ENCODE peak calls at places on chromosomes 16 and 17, in five cellular contexts. One of them, this sample, is unnamed.

GRCh38 chr17:3534881-3535252 is 22.7 kb downstream of the TRPV3 start:
- DNase-seq in RPMI8226: peak; percentile 20
- DNase-seq in activated naive CD4-positive, alpha-beta T cell: no peak
- DNase-seq in ACHN: peak; percentile 48
- DNase-seq in lower leg skin: no peak
- DNase-seq in this sample: no peak

GRCh38 chr16:53323924-53324323 is 110.3 kb upstream of the RBL2 start:
- DNase-seq in RPMI8226: no peak
- DNase-seq in ACHN: no peak
- DNase-seq in activated naive CD4-positive, alpha-beta T cell: no peak
- DNase-seq in lower leg skin: no peak
- DNase-seq in this sample: no peak

GRCh38 chr17:10618202-10618635 is 38.9 kb downstream of the MYH3 start:
- DNase-seq in lower leg skin: peak; percentile 88
- DNase-seq in ACHN: peak; percentile 90
- DNase-seq in RPMI8226: peak; percentile 72
- DNase-seq in activated naive CD4-positive, alpha-beta T cell: peak; percentile 11
- DNase-seq in this sample: peak; percentile 18

GRCh38 chr17:69175812-69176517 is 34.3 kb upstream of the ABCA6 start:
- DNase-seq in activated naive CD4-positive, alpha-beta T cell: no peak
- DNase-seq in lower leg skin: no peak
- DNase-seq in ACHN: peak; percentile 69
- DNase-seq in RPMI8226: no peak
- DNase-seq in this sample: no peak

GRCh38 chr17:63173903-63174302 is 207.9 kb downstream of the TANC2 start:
- DNase-seq in activated naive CD4-positive, alpha-beta T cell: no peak
- DNase-seq in lower leg skin: no peak
- DNase-seq in ACHN: no peak
- DNase-seq in RPMI8226: no peak
- DNase-seq in this sample: no peak

GRCh38 chr17:45433136-45433535 is 466 bp upstream of the ARHGAP27 start:
- DNase-seq in activated naive CD4-positive, alpha-beta T cell: no peak
- DNase-seq in lower leg skin: no peak
- DNase-seq in ACHN: no peak
- DNase-seq in RPMI8226: no peak
- DNase-seq in this sample: no peak

GRCh38 chr17:50887705-50888245 is 21.6 kb upstream of the TOB1 start:
- DNase-seq in ACHN: no peak
- DNase-seq in activated naive CD4-positive, alpha-beta T cell: no peak
- DNase-seq in RPMI8226: no peak
- DNase-seq in lower leg skin: peak; percentile 84
- DNase-seq in this sample: no peak

GRCh38 chr17:50558955-50559614 is 1.4 kb upstream of the CACNA1G start:
- DNase-seq in RPMI8226: no peak
- DNase-seq in lower leg skin: no peak
- DNase-seq in activated naive CD4-positive, alpha-beta T cell: no peak
- DNase-seq in ACHN: no peak
- DNase-seq in this sample: no peak

GRCh38 chr17:79049821-79050220 is 24.8 kb upstream of the ENGASE start:
- DNase-seq in ACHN: no peak
- DNase-seq in lower leg skin: no peak
- DNase-seq in activated naive CD4-positive, alpha-beta T cell: no peak
- DNase-seq in RPMI8226: no peak
- DNase-seq in this sample: no peak

GRCh38 chr17:66541461-66542182 is 239.2 kb downstream of the PRKCA start:
- DNase-seq in activated naive CD4-positive, alpha-beta T cell: no peak
- DNase-seq in ACHN: peak; percentile 62
- DNase-seq in RPMI8226: no peak
- DNase-seq in lower leg skin: no peak
- DNase-seq in this sample: no peak

GRCh38 chr17:9115446-9116265 is 94.3 kb downstream of the NTN1 start:
- DNase-seq in RPMI8226: no peak
- DNase-seq in ACHN: peak; percentile 52
- DNase-seq in lower leg skin: peak; percentile 92
- DNase-seq in activated naive CD4-positive, alpha-beta T cell: no peak
- DNase-seq in this sample: no peak

GRCh38 chr17:20952183-20952582 is 90.6 kb downstream of the USP22 start:
- DNase-seq in ACHN: no peak
- DNase-seq in lower leg skin: no peak
- DNase-seq in RPMI8226: peak; percentile 61
- DNase-seq in activated naive CD4-positive, alpha-beta T cell: no peak
- DNase-seq in this sample: no peak

GRCh38 chr17:19384723-19385391 is 2.1 kb downstream of the MFAP4 start:
- DNase-seq in ACHN: no peak
- DNase-seq in RPMI8226: peak; percentile 91
- DNase-seq in lower leg skin: peak; percentile 98
- DNase-seq in activated naive CD4-positive, alpha-beta T cell: no peak
- DNase-seq in this sample: no peak

GRCh38 chr17:68196394-68197090 is 51.3 kb upstream of the AMZ2 start:
- DNase-seq in lower leg skin: no peak
- DNase-seq in ACHN: peak; percentile 8
- DNase-seq in activated naive CD4-positive, alpha-beta T cell: no peak
- DNase-seq in RPMI8226: no peak
- DNase-seq in this sample: no peak

GRCh38 chr17:78448356-78448993 is 70.0 kb downstream of the PGS1 start:
- DNase-seq in lower leg skin: no peak
- DNase-seq in ACHN: no peak
- DNase-seq in activated naive CD4-positive, alpha-beta T cell: no peak
- DNase-seq in RPMI8226: no peak
- DNase-seq in this sample: no peak

GRCh38 chr16:58331024-58331707 is 36.3 kb upstream of the PRSS54 start:
- DNase-seq in ACHN: peak; percentile 18
- DNase-seq in RPMI8226: peak; percentile 40
- DNase-seq in activated naive CD4-positive, alpha-beta T cell: no peak
- DNase-seq in lower leg skin: no peak
- DNase-seq in this sample: no peak

GRCh38 chr16:8575399-8575798 is 14.9 kb downstream of the TMEM114 start:
- DNase-seq in RPMI8226: no peak
- DNase-seq in ACHN: no peak
- DNase-seq in lower leg skin: peak; percentile 8
- DNase-seq in activated naive CD4-positive, alpha-beta T cell: no peak
- DNase-seq in this sample: no peak

GRCh38 chr16:86768231-86768791 is 190.0 kb downstream of the FOXL1 start:
- DNase-seq in lower leg skin: no peak
- DNase-seq in RPMI8226: no peak
- DNase-seq in ACHN: no peak
- DNase-seq in activated naive CD4-positive, alpha-beta T cell: no peak
- DNase-seq in this sample: no peak

GRCh38 chr17:80940171-80941123 is 51.2 kb upstream of the CHMP6 start:
- DNase-seq in RPMI8226: peak; percentile 37
- DNase-seq in lower leg skin: no peak
- DNase-seq in activated naive CD4-positive, alpha-beta T cell: no peak
- DNase-seq in ACHN: no peak
- DNase-seq in this sample: no peak

GRCh38 chr17:549197-550040 is 165.2 kb downstream of the VPS53 start:
- DNase-seq in lower leg skin: no peak
- DNase-seq in ACHN: peak; percentile 53
- DNase-seq in RPMI8226: no peak
- DNase-seq in activated naive CD4-positive, alpha-beta T cell: no peak
- DNase-seq in this sample: no peak

GRCh38 chr16:83789642-83790401 is 18.0 kb upstream of the HSBP1 start:
- DNase-seq in ACHN: no peak
- DNase-seq in activated naive CD4-positive, alpha-beta T cell: no peak
- DNase-seq in RPMI8226: no peak
- DNase-seq in lower leg skin: no peak
- DNase-seq in this sample: no peak

GRCh38 chr17:17164676-17165075 is 41.5 kb downstream of the PLD6 start:
- DNase-seq in ACHN: no peak
- DNase-seq in activated naive CD4-positive, alpha-beta T cell: no peak
- DNase-seq in RPMI8226: no peak
- DNase-seq in lower leg skin: no peak
- DNase-seq in this sample: no peak

GRCh38 chr16:48182979-48183537 is 27.3 kb upstream of the ABCC12 start:
- DNase-seq in activated naive CD4-positive, alpha-beta T cell: no peak
- DNase-seq in RPMI8226: peak; percentile 40
- DNase-seq in lower leg skin: no peak
- DNase-seq in ACHN: no peak
- DNase-seq in this sample: no peak

GRCh38 chr16:27779719-27780161 is 229.8 kb downstream of the KATNIP start:
- DNase-seq in RPMI8226: peak; percentile 49
- DNase-seq in activated naive CD4-positive, alpha-beta T cell: no peak
- DNase-seq in lower leg skin: no peak
- DNase-seq in ACHN: no peak
- DNase-seq in this sample: no peak

GRCh38 chr17:68057531-68057952 is 22.0 kb downstream of the KPNA2 start:
- DNase-seq in RPMI8226: peak; percentile 41
- DNase-seq in lower leg skin: peak; percentile 50
- DNase-seq in activated naive CD4-positive, alpha-beta T cell: no peak
- DNase-seq in ACHN: peak; percentile 49
- DNase-seq in this sample: peak; percentile 6

GRCh38 chr16:50266337-50267091 is at the start of gene ADCY7:
- DNase-seq in RPMI8226: peak; percentile 91
- DNase-seq in activated naive CD4-positive, alpha-beta T cell: peak; percentile 62
- DNase-seq in ACHN: peak; percentile 91
- DNase-seq in lower leg skin: peak; percentile 93
- DNase-seq in this sample: peak; percentile 74

GRCh38 chr16:11181889-11182279 is 74.1 kb downstream of the SOCS1 start:
- DNase-seq in activated naive CD4-positive, alpha-beta T cell: no peak
- DNase-seq in ACHN: peak; percentile 23
- DNase-seq in lower leg skin: no peak
- DNase-seq in RPMI8226: no peak
- DNase-seq in this sample: no peak

GRCh38 chr16:30488764-30489595 is 16.4 kb downstream of the ITGAL start:
- DNase-seq in activated naive CD4-positive, alpha-beta T cell: no peak
- DNase-seq in ACHN: no peak
- DNase-seq in lower leg skin: no peak
- DNase-seq in RPMI8226: no peak
- DNase-seq in this sample: no peak

GRCh38 chr17:9974460-9975381 is 69.7 kb upstream of the RCVRN start:
- DNase-seq in lower leg skin: no peak
- DNase-seq in activated naive CD4-positive, alpha-beta T cell: no peak
- DNase-seq in RPMI8226: no peak
- DNase-seq in ACHN: no peak
- DNase-seq in this sample: no peak

GRCh38 chr17:60630352-60630751 is 30.4 kb downstream of the PPM1D start:
- DNase-seq in activated naive CD4-positive, alpha-beta T cell: no peak
- DNase-seq in RPMI8226: no peak
- DNase-seq in lower leg skin: no peak
- DNase-seq in ACHN: no peak
- DNase-seq in this sample: no peak

GRCh38 chr17:64773836-64774761 is 112.0 kb upstream of the SMURF2 start:
- DNase-seq in lower leg skin: peak; percentile 87
- DNase-seq in ACHN: peak; percentile 88
- DNase-seq in activated naive CD4-positive, alpha-beta T cell: no peak
- DNase-seq in RPMI8226: peak; percentile 83
- DNase-seq in this sample: no peak

GRCh38 chr16:1972490-1972877 is 631 bp downstream of the TBL3 start:
- DNase-seq in activated naive CD4-positive, alpha-beta T cell: no peak
- DNase-seq in ACHN: peak; percentile 55
- DNase-seq in lower leg skin: no peak
- DNase-seq in RPMI8226: no peak
- DNase-seq in this sample: no peak

GRCh38 chr16:73046484-73047214 is 1.3 kb downstream of the ZFHX3 start:
- DNase-seq in RPMI8226: no peak
- DNase-seq in activated naive CD4-positive, alpha-beta T cell: no peak
- DNase-seq in lower leg skin: no peak
- DNase-seq in ACHN: no peak
- DNase-seq in this sample: no peak

GRCh38 chr17:68089881-68090280 is 54.3 kb downstream of the KPNA2 start:
- DNase-seq in lower leg skin: peak; percentile 79
- DNase-seq in RPMI8226: peak; percentile 88
- DNase-seq in ACHN: no peak
- DNase-seq in activated naive CD4-positive, alpha-beta T cell: no peak
- DNase-seq in this sample: no peak

GRCh38 chr16:70437582-70438324 is 1.1 kb downstream of the ST3GAL2 start:
- DNase-seq in ACHN: peak; percentile 59
- DNase-seq in lower leg skin: no peak
- DNase-seq in activated naive CD4-positive, alpha-beta T cell: no peak
- DNase-seq in RPMI8226: no peak
- DNase-seq in this sample: no peak

GRCh38 chr17:52155301-52155700 is 3.2 kb downstream of the CA10 start:
- DNase-seq in activated naive CD4-positive, alpha-beta T cell: no peak
- DNase-seq in lower leg skin: no peak
- DNase-seq in ACHN: no peak
- DNase-seq in RPMI8226: no peak
- DNase-seq in this sample: no peak

GRCh38 chr16:50910698-50911025 is 168.8 kb downstream of the CYLD start:
- DNase-seq in ACHN: no peak
- DNase-seq in activated naive CD4-positive, alpha-beta T cell: no peak
- DNase-seq in lower leg skin: no peak
- DNase-seq in RPMI8226: no peak
- DNase-seq in this sample: no peak

GRCh38 chr16:52251495-52251894 is 295.4 kb downstream of the TOX3 start:
- DNase-seq in RPMI8226: no peak
- DNase-seq in activated naive CD4-positive, alpha-beta T cell: no peak
- DNase-seq in lower leg skin: no peak
- DNase-seq in ACHN: no peak
- DNase-seq in this sample: no peak